ENCODE peak calls at places on chromosomes 7 and 10, in six cellular contexts. K is ELR, I is RCC 7860, M is HCT116, E is progenitor cell of endocrine pancreas, T is GM23248. C is an unnamed sample.
A peak's percentile ranks its signal among the peaks of the same experiment; 100 is the strongest.

GRCh38 chr7:132072873-132073272 is 503.4 kb downstream of the PLXNA4 start:
- DNase-seq in K (no peak), I (no peak), M (no peak), E (no peak), T (no peak), C (no peak)

GRCh38 chr10:110837418-110838120 is 34.2 kb upstream of the PDCD4 start:
- DNase-seq in K (no peak), I (no peak), M (no peak), E (no peak), T (no peak), C (no peak)

GRCh38 chr7:149220534-149220933 is 18.9 kb upstream of the ZNF212 start:
- DNase-seq in K (peak; percentile 90), I (peak; percentile 82), M (no peak), E (no peak), T (peak; percentile 89), C (no peak)

GRCh38 chr7:98992076-98992475 is 113.7 kb downstream of the TRRAP start:
- DNase-seq in K (no peak), I (no peak), M (no peak), E (no peak), T (no peak), C (no peak)

GRCh38 chr7:5360971-5361370 is 62.7 kb downstream of the TNRC18 start:
- DNase-seq in K (no peak), I (no peak), M (no peak), E (no peak), T (no peak), C (no peak)

GRCh38 chr10:133405272-133405671 is 11.3 kb downstream of the MTG1 start:
- DNase-seq in K (peak; percentile 27), I (no peak), M (no peak), E (no peak), T (peak; percentile 38), C (no peak)

GRCh38 chr7:92729172-92729571 is 107.2 kb downstream of the CDK6 start:
- DNase-seq in K (no peak), I (no peak), M (no peak), E (no peak), T (no peak), C (no peak)

GRCh38 chr7:12926236-12926635 is 238.8 kb downstream of the ARL4A start:
- DNase-seq in K (no peak), I (no peak), M (no peak), E (no peak), T (no peak), C (no peak)

GRCh38 chr7:120554960-120555571 is 282.1 kb downstream of the KCND2 start:
- DNase-seq in K (peak; percentile 52), I (peak; percentile 39), M (peak; percentile 47), E (peak; percentile 19), T (peak; percentile 73), C (peak; percentile 38)

GRCh38 chr10:109282510-109282909 is 640.8 kb downstream of the XPNPEP1 start:
- DNase-seq in K (peak; percentile 92), I (peak; percentile 56), M (no peak), E (no peak), T (peak; percentile 83), C (no peak)

GRCh38 chr7:50733552-50733951 is 49.1 kb downstream of the GRB10 start:
- DNase-seq in K (peak; percentile 33), I (peak; percentile 90), M (no peak), E (no peak), T (peak; percentile 41), C (no peak)

GRCh38 chr7:69656890-69657289 is 58.6 kb downstream of the AUTS2 start:
- DNase-seq in K (no peak), I (no peak), M (no peak), E (no peak), T (peak; percentile 70), C (no peak)

GRCh38 chr10:2230478-2230877 is 493.2 kb upstream of the ADARB2 start:
- DNase-seq in K (no peak), I (no peak), M (no peak), E (no peak), T (no peak), C (no peak)

GRCh38 chr7:3082831-3083230 is 39.2 kb upstream of the CARD11 start:
- DNase-seq in K (no peak), I (no peak), M (no peak), E (no peak), T (no peak), C (no peak)

GRCh38 chr7:16066805-16067459 is 354.4 kb downstream of the CRPPA start:
- DNase-seq in K (peak; percentile 29), I (no peak), M (no peak), E (no peak), T (peak; percentile 23), C (no peak)